ENCODE peak calls at places on chromosomes 12 and 14, in four cellular contexts. One of them, this sample, is unnamed.

GRCh38 chr14:93708311-93708734 is 80.0 kb downstream of the PRIMA1 start:
- DNase-seq in glutamatergic neuron: no peak
- DNase-seq in HTR-8/SVneo: no peak
- DNase-seq in lower leg skin: no peak
- DNase-seq in this sample: no peak

GRCh38 chr12:48157889-48158370 is 615 bp upstream of the ASB8 start:
- DNase-seq in glutamatergic neuron: no peak
- DNase-seq in HTR-8/SVneo: no peak
- DNase-seq in lower leg skin: no peak
- DNase-seq in this sample: no peak

GRCh38 chr12:77965790-77966189 is 135.1 kb downstream of the NAV3 start:
- DNase-seq in glutamatergic neuron: no peak
- DNase-seq in lower leg skin: no peak
- DNase-seq in HTR-8/SVneo: no peak
- DNase-seq in this sample: no peak

GRCh38 chr12:46342562-46343033 is 30.0 kb downstream of the SLC38A2 start:
- DNase-seq in HTR-8/SVneo: no peak
- DNase-seq in lower leg skin: no peak
- DNase-seq in glutamatergic neuron: no peak
- DNase-seq in this sample: peak

GRCh38 chr12:46362895-46363581 is 9.5 kb downstream of the SLC38A2 start:
- DNase-seq in HTR-8/SVneo: no peak
- DNase-seq in glutamatergic neuron: no peak
- DNase-seq in lower leg skin: no peak
- DNase-seq in this sample: no peak

GRCh38 chr14:105492966-105493871 is 2.2 kb downstream of the TEDC1 start:
- DNase-seq in lower leg skin: peak
- DNase-seq in glutamatergic neuron: peak
- DNase-seq in HTR-8/SVneo: no peak
- DNase-seq in this sample: no peak

GRCh38 chr14:50964683-50965390 is 20.6 kb upstream of the PYGL start:
- DNase-seq in HTR-8/SVneo: peak
- DNase-seq in glutamatergic neuron: no peak
- DNase-seq in lower leg skin: no peak
- DNase-seq in this sample: no peak

GRCh38 chr14:101721951-101722661 is 39.4 kb upstream of the PPP2R5C start:
- DNase-seq in HTR-8/SVneo: peak
- DNase-seq in lower leg skin: peak
- DNase-seq in glutamatergic neuron: no peak
- DNase-seq in this sample: no peak

GRCh38 chr14:51823706-51824105 is 36.7 kb upstream of the GNG2 start:
- DNase-seq in HTR-8/SVneo: no peak
- DNase-seq in glutamatergic neuron: no peak
- DNase-seq in lower leg skin: no peak
- DNase-seq in this sample: no peak

GRCh38 chr12:113040722-113041168 is 15.8 kb upstream of the DTX1 start:
- DNase-seq in glutamatergic neuron: no peak
- DNase-seq in HTR-8/SVneo: peak
- DNase-seq in lower leg skin: peak
- DNase-seq in this sample: no peak

GRCh38 chr12:68487721-68488309 is 122.9 kb upstream of the RAP1B start:
- DNase-seq in glutamatergic neuron: no peak
- DNase-seq in HTR-8/SVneo: no peak
- DNase-seq in lower leg skin: no peak
- DNase-seq in this sample: peak

GRCh38 chr14:103858063-103858820 is 10.9 kb upstream of the PPP1R13B start:
- DNase-seq in lower leg skin: no peak
- DNase-seq in HTR-8/SVneo: no peak
- DNase-seq in glutamatergic neuron: peak
- DNase-seq in this sample: no peak

GRCh38 chr12:32493282-32493681 is 93.9 kb downstream of the FGD4 start:
- DNase-seq in lower leg skin: no peak
- DNase-seq in HTR-8/SVneo: no peak
- DNase-seq in glutamatergic neuron: no peak
- DNase-seq in this sample: no peak

GRCh38 chr12:66063976-66064375 is 66.6 kb downstream of the LLPH start:
- DNase-seq in HTR-8/SVneo: no peak
- DNase-seq in lower leg skin: no peak
- DNase-seq in glutamatergic neuron: no peak
- DNase-seq in this sample: no peak

GRCh38 chr12:98870521-98870920 is 225.4 kb downstream of the APAF1 start:
- DNase-seq in lower leg skin: no peak
- DNase-seq in glutamatergic neuron: no peak
- DNase-seq in HTR-8/SVneo: no peak
- DNase-seq in this sample: no peak

GRCh38 chr12:90027889-90028570 is 319.4 kb upstream of the ATP2B1 start:
- DNase-seq in HTR-8/SVneo: no peak
- DNase-seq in lower leg skin: no peak
- DNase-seq in glutamatergic neuron: no peak
- DNase-seq in this sample: no peak

GRCh38 chr12:123533672-123534643 is at the start of gene RILPL1:
- DNase-seq in glutamatergic neuron: peak
- DNase-seq in lower leg skin: peak
- DNase-seq in HTR-8/SVneo: peak
- DNase-seq in this sample: peak